ENCODE peak calls at places on chromosomes 12 and 14, in four cellular contexts. One of them, this sample, is unnamed.

GRCh38 chr12:119020377-119021360 is 39.3 kb downstream of the SRRM4 start:
- DNase-seq in stomach: peak; percentile 46
- DNase-seq in transverse colon: peak; percentile 18
- DNase-seq in ovary: no peak
- DNase-seq in this sample: no peak

GRCh38 chr14:90539996-90540395 is 143.2 kb downstream of the CALM1 start:
- DNase-seq in stomach: no peak
- DNase-seq in transverse colon: no peak
- DNase-seq in ovary: no peak
- DNase-seq in this sample: peak; percentile 39

GRCh38 chr12:122021822-122022392 is at the start of gene BCL7A:
- DNase-seq in stomach: peak; percentile 70
- DNase-seq in transverse colon: peak; percentile 76
- DNase-seq in ovary: peak; percentile 71
- DNase-seq in this sample: peak; percentile 81

GRCh38 chr14:99247772-99248171 is 24.2 kb downstream of the BCL11B start:
- DNase-seq in stomach: no peak
- DNase-seq in transverse colon: no peak
- DNase-seq in ovary: no peak
- DNase-seq in this sample: no peak

GRCh38 chr12:69396041-69396440 is 36.5 kb downstream of the YEATS4 start:
- DNase-seq in stomach: no peak
- DNase-seq in transverse colon: no peak
- DNase-seq in ovary: no peak
- DNase-seq in this sample: no peak

GRCh38 chr12:67141405-67142018 is 127.6 kb upstream of the CAND1 start:
- DNase-seq in stomach: no peak
- DNase-seq in transverse colon: no peak
- DNase-seq in ovary: no peak
- DNase-seq in this sample: no peak

GRCh38 chr14:94439453-94440057 is 13.0 kb downstream of the SERPINA11 start:
- DNase-seq in stomach: no peak
- DNase-seq in transverse colon: no peak
- DNase-seq in ovary: no peak
- DNase-seq in this sample: no peak

GRCh38 chr12:96236221-96236822 is 42.1 kb downstream of the ELK3 start:
- DNase-seq in stomach: no peak
- DNase-seq in transverse colon: peak; percentile 25
- DNase-seq in ovary: no peak
- DNase-seq in this sample: no peak

GRCh38 chr14:102764220-102764671 is 13.0 kb upstream of the TRAF3 start:
- DNase-seq in stomach: no peak
- DNase-seq in transverse colon: no peak
- DNase-seq in ovary: no peak
- DNase-seq in this sample: no peak

GRCh38 chr14:103693514-103693913 is 21.7 kb downstream of the XRCC3 start:
- DNase-seq in stomach: peak; percentile 87
- DNase-seq in transverse colon: peak; percentile 85
- DNase-seq in ovary: no peak
- DNase-seq in this sample: no peak

GRCh38 chr14:105021656-105022275 is 883 bp upstream of the CDCA4 start:
- DNase-seq in stomach: peak; percentile 29
- DNase-seq in transverse colon: peak; percentile 64
- DNase-seq in ovary: peak; percentile 56
- DNase-seq in this sample: peak; percentile 50

GRCh38 chr14:69620211-69620611 is 8.8 kb downstream of the SUSD6 start:
- DNase-seq in stomach: no peak
- DNase-seq in transverse colon: no peak
- DNase-seq in ovary: no peak
- DNase-seq in this sample: no peak

GRCh38 chr14:101235042-101235871 is 326.0 kb upstream of the DIO3 start:
- DNase-seq in stomach: peak; percentile 47
- DNase-seq in transverse colon: peak; percentile 65
- DNase-seq in ovary: no peak
- DNase-seq in this sample: no peak

GRCh38 chr12:47651368-47652254 is 54.2 kb downstream of the RPAP3 start:
- DNase-seq in stomach: peak; percentile 59
- DNase-seq in transverse colon: peak; percentile 46
- DNase-seq in ovary: peak; percentile 61
- DNase-seq in this sample: peak; percentile 49

GRCh38 chr14:83976223-83976770 is 1553.6 kb upstream of the FLRT2 start:
- DNase-seq in stomach: no peak
- DNase-seq in transverse colon: no peak
- DNase-seq in ovary: no peak
- DNase-seq in this sample: no peak

GRCh38 chr12:47277972-47278448 is 198.3 kb upstream of the AMIGO2 start:
- DNase-seq in stomach: no peak
- DNase-seq in transverse colon: no peak
- DNase-seq in ovary: no peak
- DNase-seq in this sample: no peak

GRCh38 chr12:115895247-115895646 is 382.2 kb downstream of the MED13L start:
- DNase-seq in stomach: no peak
- DNase-seq in transverse colon: no peak
- DNase-seq in ovary: no peak
- DNase-seq in this sample: no peak

GRCh38 chr14:79576434-79576833 is 634.9 kb downstream of the DIO2 start:
- DNase-seq in stomach: no peak
- DNase-seq in transverse colon: no peak
- DNase-seq in ovary: no peak
- DNase-seq in this sample: no peak

GRCh38 chr12:12837025-12837872 is 24.1 kb downstream of the DDX47 start:
- DNase-seq in stomach: peak; percentile 36
- DNase-seq in transverse colon: peak; percentile 72
- DNase-seq in ovary: peak; percentile 62
- DNase-seq in this sample: peak; percentile 38

GRCh38 chr12:133124674-133125073 is 5.4 kb downstream of the ZNF891 start:
- DNase-seq in stomach: no peak
- DNase-seq in transverse colon: no peak
- DNase-seq in ovary: no peak
- DNase-seq in this sample: no peak
- H3K9me3 ChIP-seq in stomach: peaks cover 68% of the 10 kb centered on the region
- H3K9me3 ChIP-seq in transverse colon: peaks cover 83% of the 10 kb centered on the region
- H3K9me3 ChIP-seq in ovary: peaks cover 27% of the 10 kb centered on the region
- H3K9me3 ChIP-seq in this sample: peaks cover 95% of the 10 kb centered on the region

GRCh38 chr14:50943943-50944646 is at the start of gene PYGL:
- DNase-seq in stomach: peak; percentile 69
- DNase-seq in transverse colon: peak; percentile 78
- DNase-seq in ovary: peak; percentile 75
- DNase-seq in this sample: peak; percentile 84
- TF ChIP-seq POLR2A in stomach: no peak
- TF ChIP-seq POLR2A in transverse colon: peak; percentile 77
- TF ChIP-seq POLR2A in ovary: peak; percentile 55
- TF ChIP-seq POLR2A in this sample: no peak

GRCh38 chr14:52876311-52876710 is 74.5 kb downstream of the FERMT2 start:
- DNase-seq in stomach: no peak
- DNase-seq in transverse colon: no peak
- DNase-seq in ovary: no peak
- DNase-seq in this sample: no peak
- H3K4me1 ChIP-seq in stomach: no peaks in the 10 kb centered on the region
- H3K4me1 ChIP-seq in transverse colon: no peaks in the 10 kb centered on the region
- H3K4me1 ChIP-seq in ovary: peaks cover 4% of the 10 kb centered on the region
- H3K4me1 ChIP-seq in this sample: no peaks in the 10 kb centered on the region

GRCh38 chr12:113514602-113515001 is 42.9 kb upstream of the LHX5 start:
- DNase-seq in stomach: no peak
- DNase-seq in transverse colon: no peak
- DNase-seq in ovary: no peak
- DNase-seq in this sample: no peak
- H3K9me3 ChIP-seq in stomach: no peaks in the 10 kb centered on the region
- H3K9me3 ChIP-seq in transverse colon: no peaks in the 10 kb centered on the region
- H3K9me3 ChIP-seq in ovary: no peaks in the 10 kb centered on the region
- H3K9me3 ChIP-seq in this sample: no peaks in the 10 kb centered on the region

DNA sequence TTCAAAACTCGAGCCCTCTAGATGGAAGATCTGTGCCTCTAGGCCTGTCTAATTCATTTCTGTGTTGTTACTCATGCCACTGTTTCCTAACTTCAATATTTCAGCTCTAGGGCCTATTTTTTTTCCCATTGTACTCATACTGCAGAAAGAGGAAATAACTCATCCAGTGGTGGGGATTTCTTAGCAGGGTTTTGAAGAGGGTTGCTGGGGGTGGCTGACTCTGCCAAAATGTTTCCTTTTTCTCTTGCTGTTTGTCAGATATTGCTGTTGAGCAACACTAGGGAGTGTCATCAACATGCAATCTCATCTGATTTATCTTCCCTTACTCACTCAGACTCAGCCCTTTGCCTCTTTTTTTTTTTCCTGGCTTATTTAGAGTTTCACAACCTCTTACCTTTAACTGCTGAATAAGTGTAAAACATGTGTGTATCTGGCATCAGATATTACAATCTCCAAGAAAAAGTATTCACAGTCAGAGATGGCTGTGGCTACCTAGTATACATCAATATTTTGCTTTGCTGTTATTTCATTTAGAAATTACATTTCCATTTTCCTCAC is 189.5 kb downstream of the DUSP6 start:
- DNase-seq in stomach: peak; percentile 27
- DNase-seq in transverse colon: peak; percentile 44
- DNase-seq in ovary: no peak
- DNase-seq in this sample: peak; percentile 42
- TF ChIP-seq POLR2A in stomach: no peak
- TF ChIP-seq POLR2A in transverse colon: no peak
- TF ChIP-seq POLR2A in ovary: no peak
- TF ChIP-seq POLR2A in this sample: no peak

DNA sequence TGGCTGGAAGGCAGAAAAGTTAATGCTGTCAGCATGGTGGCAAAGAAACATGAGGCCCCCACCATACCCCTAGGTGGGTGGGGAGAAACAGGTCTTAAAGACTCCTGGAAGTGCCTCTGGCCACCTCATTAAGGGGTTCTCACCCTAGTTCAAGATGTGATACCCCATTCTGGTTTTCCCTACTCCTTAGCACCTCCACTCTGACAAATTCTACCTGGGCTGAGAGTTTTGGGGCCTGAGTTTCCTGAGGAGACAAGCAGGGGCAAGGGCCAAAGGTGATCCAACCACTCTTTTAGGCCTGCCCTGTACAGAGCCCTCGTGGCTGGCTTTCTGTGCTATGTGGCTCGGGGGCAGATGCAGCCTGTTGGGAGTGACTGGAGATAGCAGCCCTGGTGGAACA is 7.9 kb upstream of the AVIL start:
- DNase-seq in stomach: no peak
- DNase-seq in transverse colon: no peak
- DNase-seq in ovary: no peak
- DNase-seq in this sample: no peak
- H3K4me1 ChIP-seq in stomach: peaks cover 18% of the 10 kb centered on the region
- H3K4me1 ChIP-seq in transverse colon: peaks cover 7% of the 10 kb centered on the region
- H3K4me1 ChIP-seq in ovary: peaks cover 6% of the 10 kb centered on the region
- H3K4me1 ChIP-seq in this sample: peaks cover 52% of the 10 kb centered on the region

GRCh38 chr12:31944299-31944698 is 14.9 kb upstream of the RESF1 start:
- DNase-seq in stomach: no peak
- DNase-seq in transverse colon: no peak
- DNase-seq in ovary: no peak
- DNase-seq in this sample: no peak
- H3K9me3 ChIP-seq in stomach: no peaks in the 10 kb centered on the region
- H3K9me3 ChIP-seq in transverse colon: peaks cover 7% of the 10 kb centered on the region
- H3K9me3 ChIP-seq in ovary: no peaks in the 10 kb centered on the region
- H3K9me3 ChIP-seq in this sample: no peaks in the 10 kb centered on the region

GRCh38 chr12:55636853-55637252 is at the start of gene OR10P1:
- DNase-seq in stomach: no peak
- DNase-seq in transverse colon: no peak
- DNase-seq in ovary: no peak
- DNase-seq in this sample: no peak
- TF ChIP-seq POLR2A in stomach: no peak
- TF ChIP-seq POLR2A in transverse colon: no peak
- TF ChIP-seq POLR2A in ovary: no peak
- TF ChIP-seq POLR2A in this sample: no peak

This sample was measured in heart left ventricle.